ENCODE peak calls at places on chromosomes 13 and 19, in eight cellular contexts. U is pancreas, G is ovary, H is fibroblast of lung, E is neuronal stem cell, P is heart left ventricle, C is astrocyte, K is IMR-90. Q is an unnamed sample. For H3K9me3 and H3K27me3, the result is how much of the 10 kb centered on the place peaks cover.

GRCh38 chr13:43520331-43520730 is 266.4 kb downstream of the ENOX1 start:
- DNase-seq in U (no peak), G (no peak), H (no peak), E (no peak), P (no peak), C (no peak), K (no peak), Q (no peak)

GRCh38 chr13:92972751-92973150 is 253.9 kb upstream of the GPC6 start:
- DNase-seq in U (no peak), G (no peak), H (no peak), E (no peak), P (no peak), C (no peak), K (no peak), Q (no peak)

GRCh38 chr19:30656520-30657100 is 284.4 kb downstream of the ZNF536 start:
- DNase-seq in U (no peak), G (no peak), H (no peak), E (no peak), P (no peak), C (no peak), K (no peak), Q (no peak)

GRCh38 chr13:85864963-85865530 is 65.8 kb upstream of the SLITRK6 start:
- DNase-seq in U (no peak), G (no peak), H (peak), E (peak), P (no peak), C (peak), K (peak), Q (no peak)

GRCh38 chr13:42497798-42498197 is 76.2 kb upstream of the TNFSF11 start:
- DNase-seq in U (no peak), G (no peak), H (peak), E (no peak), P (no peak), C (peak), K (peak), Q (peak)

GRCh38 chr13:69008503-69008902 is 1099.1 kb upstream of the ATXN8OS start:
- DNase-seq in U (no peak), G (no peak), H (no peak), E (no peak), P (no peak), C (no peak), K (no peak), Q (no peak)

GRCh38 chr19:48737360-48737998 is 2.9 kb downstream of the RASIP1 start:
- DNase-seq in U (peak), G (peak), H (no peak), E (no peak), P (no peak), C (no peak), K (no peak), Q (no peak)

GRCh38 chr13:110426745-110427144 is 119.7 kb downstream of the COL4A2 start:
- DNase-seq in U (no peak), G (no peak), H (no peak), E (no peak), P (no peak), C (no peak), K (no peak), Q (no peak)

GRCh38 chr19:6958786-6959185 is 62.4 kb downstream of the MBD3L2B start:
- DNase-seq in U (no peak), G (no peak), H (no peak), E (no peak), P (no peak), C (no peak), K (no peak), Q (no peak)
- H3K9me3 ChIP-seq in U (under half), G (under half), H (under half), E (under half), P (under half), C (under half), K (under half), Q (under half)

GRCh38 chr19:33621811-33622504 is at the start of gene CHST8:
- DNase-seq in U (peak), G (peak), H (no peak), E (peak), P (peak), C (peak), K (no peak), Q (peak)
- H3K27me3 ChIP-seq in U (under half), G (under half), H (under half), E (under half), P (under half), C (under half), K (under half), Q (half or more)

DNA sequence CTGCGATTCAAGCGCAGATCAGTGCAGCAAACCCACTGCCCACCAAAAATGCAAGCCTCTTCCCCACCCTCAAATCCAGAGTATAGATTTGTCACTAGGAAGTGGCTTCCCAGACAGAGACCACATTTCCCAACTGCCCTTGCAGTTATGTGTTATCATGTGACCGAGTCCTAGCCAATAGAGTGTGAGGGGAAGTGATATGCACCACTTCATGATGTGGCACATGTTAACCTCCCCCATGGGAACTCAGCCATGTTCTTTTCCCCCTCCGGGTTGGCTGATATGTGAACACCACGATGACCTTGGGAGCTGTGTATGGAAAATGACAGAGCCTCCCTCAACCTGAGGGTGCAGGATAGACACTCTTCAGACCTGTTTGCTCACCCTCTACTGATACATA is 50.8 kb downstream of the MBD3L2B start:
- DNase-seq in U (no peak), G (no peak), H (no peak), E (no peak), P (no peak), C (no peak), K (no peak), Q (no peak)
- H3K4me3 ChIP-seq in U (no peak), G (no peak), H (no peak), E (no peak), P (no peak), C (no peak), K (no peak), Q (no peak)

GRCh38 chr19:9070066-9070465 is 16.8 kb upstream of the OR1M1 start:
- DNase-seq in U (no peak), G (no peak), H (no peak), E (peak), P (no peak), C (peak), K (no peak), Q (no peak)

GRCh38 chr19:9075064-9075964 is 11.5 kb upstream of the OR1M1 start:
- DNase-seq in U (peak), G (peak), H (peak), E (peak), P (peak), C (peak), K (peak), Q (peak)

GRCh38 chr19:9076886-9077285 is 10.0 kb upstream of the OR1M1 start:
- DNase-seq in U (no peak), G (no peak), H (no peak), E (no peak), P (no peak), C (peak), K (no peak), Q (no peak)

GRCh38 chr19:9078651-9079050 is 8.2 kb upstream of the OR1M1 start:
- DNase-seq in U (no peak), G (no peak), H (no peak), E (no peak), P (no peak), C (no peak), K (no peak), Q (no peak)

DNA sequence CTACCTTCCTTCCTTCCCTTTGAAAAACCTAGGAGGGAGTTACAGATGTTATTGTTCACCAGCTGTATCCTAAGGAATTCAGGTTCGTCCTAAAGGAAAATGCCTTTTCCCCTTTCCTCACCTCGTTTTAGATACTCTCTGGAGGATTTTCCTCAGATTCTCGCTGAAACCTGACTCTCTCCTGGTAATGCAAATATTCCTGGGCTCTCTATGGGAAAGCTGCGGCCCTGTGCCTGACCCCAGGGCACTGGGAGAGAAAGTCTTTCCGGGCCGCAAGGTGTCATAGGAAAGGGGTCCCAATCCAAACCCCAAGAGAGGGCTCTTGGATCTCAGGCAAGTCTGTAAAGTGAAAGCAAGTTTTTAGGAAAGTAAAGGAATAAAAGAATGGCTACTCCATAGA is 13.1 kb upstream of the OR1M1 start:
- DNase-seq in U (no peak), G (no peak), H (no peak), E (no peak), P (no peak), C (no peak), K (no peak), Q (no peak)
- H3K9me3 ChIP-seq in U (under half), G (under half), H (under half), E (under half), P (under half), C (under half), K (under half), Q (under half)

GRCh38 chr19:45607071-45608029 is 5.3 kb upstream of the GPR4 start:
- DNase-seq in U (peak), G (peak), H (peak), E (peak), P (peak), C (peak), K (peak), Q (peak)
- H3K27me3 ChIP-seq in U (under half), G (under half), H (under half), E (under half), P (under half), C (under half), K (under half), Q (under half)

GRCh38 chr13:20921572-20921971 is 19.0 kb upstream of the XPO4 start:
- DNase-seq in U (no peak), G (no peak), H (no peak), E (no peak), P (no peak), C (no peak), K (no peak), Q (no peak)

GRCh38 chr13:20923272-20923671 is 20.7 kb upstream of the XPO4 start:
- DNase-seq in U (no peak), G (no peak), H (no peak), E (no peak), P (no peak), C (no peak), K (no peak), Q (no peak)

GRCh38 chr13:20927858-20928257 is 25.3 kb upstream of the XPO4 start:
- DNase-seq in U (no peak), G (no peak), H (no peak), E (no peak), P (no peak), C (no peak), K (no peak), Q (no peak)

GRCh38 chr13:20924758-20925394 is 22.3 kb upstream of the XPO4 start:
- DNase-seq in U (peak), G (peak), H (peak), E (peak), P (peak), C (peak), K (peak), Q (peak)
- H3K4me3 ChIP-seq in U (no peak), G (no peak), H (no peak), E (no peak), P (no peak), C (no peak), K (no peak), Q (no peak)

GRCh38 chr19:15644816-15645215 is 4.1 kb downstream of the CYP4F3 start:
- DNase-seq in U (no peak), G (no peak), H (no peak), E (no peak), P (no peak), C (no peak), K (no peak), Q (no peak)

GRCh38 chr19:15652559-15653278 is 12.0 kb downstream of the CYP4F3 start:
- DNase-seq in U (no peak), G (no peak), H (no peak), E (no peak), P (no peak), C (no peak), K (no peak), Q (no peak)

GRCh38 chr19:15644066-15644741 is 3.5 kb downstream of the CYP4F3 start:
- DNase-seq in U (no peak), G (no peak), H (no peak), E (no peak), P (no peak), C (no peak), K (no peak), Q (no peak)

DNA sequence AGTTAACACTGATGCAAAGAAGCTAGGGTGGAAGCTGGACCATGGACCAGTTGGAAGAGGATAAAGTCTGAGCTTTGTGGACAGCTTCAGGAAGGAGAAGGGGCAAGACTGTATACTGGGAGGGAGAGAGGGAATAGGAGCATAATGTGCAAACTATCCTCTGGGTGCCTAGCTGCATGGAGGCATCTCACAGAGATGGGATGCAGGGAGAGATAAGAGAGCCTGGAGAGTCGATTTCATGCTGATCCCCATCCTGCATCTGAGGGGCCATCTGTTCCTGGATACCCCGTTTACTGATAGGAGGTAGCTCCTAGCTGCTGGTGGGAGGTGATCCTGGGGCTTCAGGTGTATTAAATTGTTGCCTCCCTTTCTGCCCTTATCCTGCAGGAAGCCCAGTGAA is 8.8 kb downstream of the CYP4F3 start:
- DNase-seq in U (no peak), G (no peak), H (no peak), E (no peak), P (no peak), C (no peak), K (no peak), Q (no peak)
- H3K9me3 ChIP-seq in U (under half), G (under half), H (under half), E (under half), P (under half), C (under half), K (under half), Q (under half)

GRCh38 chr19:39057615-39058014 is 25.3 kb upstream of the FBXO27 start:
- DNase-seq in U (no peak), G (no peak), H (no peak), E (no peak), P (no peak), C (no peak), K (no peak), Q (no peak)
- H3K27me3 ChIP-seq in U (under half), G (under half), H (under half), E (under half), P (under half), C (under half), K (under half), Q (under half)

GRCh38 chr19:5079410-5079774 is 110.5 kb downstream of the KDM4B start:
- DNase-seq in U (no peak), G (no peak), H (no peak), E (no peak), P (no peak), C (no peak), K (no peak), Q (no peak)
- H3K4me3 ChIP-seq in U (no peak), G (no peak), H (no peak), E (no peak), P (no peak), C (no peak), K (no peak), Q (no peak)

GRCh38 chr19:8815780-8816179 is 16.3 kb downstream of the ZNF558 start:
- DNase-seq in U (no peak), G (no peak), H (no peak), E (no peak), P (no peak), C (no peak), K (no peak), Q (no peak)
- H3K9me3 ChIP-seq in U (under half), G (under half), H (under half), E (half or more), P (under half), C (under half), K (half or more), Q (half or more)